ENCODE peak calls at places on chromosomes 2 and 18, in eight cellular contexts. H, V, N, Q, R, G, T and S are unnamed samples.

GRCh38 chr2:100893753-100894530 is 74.0 kb downstream of the NPAS2 start:
- DNase-seq in H (no peak), V (no peak), N (no peak), Q (no peak), R (no peak), G (peak), T (no peak), S (peak)

GRCh38 chr2:101545940-101546339 is 71.0 kb upstream of the RFX8 start:
- DNase-seq in H (no peak), V (no peak), N (no peak), Q (no peak), R (no peak), G (no peak), T (no peak), S (no peak)

GRCh38 chr2:9380702-9381628 is 42.4 kb downstream of the ITGB1BP1 start:
- DNase-seq in H (peak), V (no peak), N (no peak), Q (peak), R (peak), G (peak), T (no peak), S (peak)

GRCh38 chr2:126700073-126700581 is 44.2 kb downstream of the GYPC start:
- DNase-seq in H (no peak), V (no peak), N (no peak), Q (no peak), R (peak), G (peak), T (no peak), S (no peak)

GRCh38 chr2:10753876-10754275 is 32.4 kb downstream of the ATP6V1C2 start:
- DNase-seq in H (no peak), V (no peak), N (peak), Q (no peak), R (no peak), G (no peak), T (no peak), S (no peak)

GRCh38 chr2:186099772-186100171 is 361.2 kb downstream of the FSIP2 start:
- DNase-seq in H (no peak), V (no peak), N (no peak), Q (no peak), R (no peak), G (no peak), T (no peak), S (no peak)

GRCh38 chr2:26394694-26395093 is 7.0 kb upstream of the DRC1 start:
- DNase-seq in H (no peak), V (no peak), N (no peak), Q (no peak), R (peak), G (no peak), T (no peak), S (no peak)

GRCh38 chr18:10519999-10520935 is 5.6 kb upstream of the NAPG start:
- DNase-seq in H (peak), V (peak), N (no peak), Q (peak), R (peak), G (peak), T (peak), S (peak)

GRCh38 chr2:37829616-37830385 is 95.3 kb upstream of the RMDN2 start:
- DNase-seq in H (peak), V (no peak), N (no peak), Q (no peak), R (no peak), G (no peak), T (no peak), S (no peak)

GRCh38 chr2:96136123-96136720 is 2.1 kb downstream of the ASTL start:
- DNase-seq in H (no peak), V (no peak), N (no peak), Q (no peak), R (no peak), G (no peak), T (no peak), S (no peak)

GRCh38 chr18:8601277-8602032 is 7.8 kb upstream of the RAB12 start:
- DNase-seq in H (no peak), V (no peak), N (no peak), Q (no peak), R (no peak), G (no peak), T (no peak), S (no peak)

GRCh38 chr18:6624271-6624670 is 105.2 kb upstream of the ARHGAP28 start:
- DNase-seq in H (no peak), V (no peak), N (no peak), Q (no peak), R (peak), G (peak), T (no peak), S (no peak)

GRCh38 chr18:46793565-46793964 is 36.7 kb upstream of the ST8SIA5 start:
- DNase-seq in H (peak), V (no peak), N (no peak), Q (no peak), R (no peak), G (no peak), T (no peak), S (no peak)

GRCh38 chr2:23662941-23663729 is 263.8 kb downstream of the ATAD2B start:
- DNase-seq in H (no peak), V (no peak), N (no peak), Q (no peak), R (no peak), G (no peak), T (peak), S (peak)
- H3K4me3 ChIP-seq in H (no peak), V (no peak), N (peak), Q (no peak), R (no peak), G (peak), T (no peak), S (no peak)

GRCh38 chr2:231395188-231396057 is at the start of gene B3GNT7:
- DNase-seq in H (no peak), V (no peak), N (no peak), Q (peak), R (no peak), G (no peak), T (no peak), S (peak)
- H3K4me3 ChIP-seq in H (no peak), V (no peak), N (peak), Q (peak), R (peak), G (no peak), T (no peak), S (peak)

GRCh38 chr2:99860720-99861375 is 281.5 kb downstream of the AFF3 start:
- DNase-seq in H (no peak), V (no peak), N (no peak), Q (no peak), R (peak), G (no peak), T (no peak), S (no peak)
- H3K4me3 ChIP-seq in H (no peak), V (no peak), N (no peak), Q (no peak), R (no peak), G (no peak), T (no peak), S (no peak)

GRCh38 chr2:230578106-230578505 is 134.5 kb upstream of the CAB39 start:
- DNase-seq in H (no peak), V (no peak), N (no peak), Q (no peak), R (no peak), G (no peak), T (no peak), S (no peak)
- H3K4me3 ChIP-seq in H (no peak), V (no peak), N (no peak), Q (no peak), R (no peak), G (no peak), T (no peak), S (no peak)

GRCh38 chr2:156455366-156455975 is 19.3 kb downstream of the GPD2 start:
- DNase-seq in H (no peak), V (no peak), N (no peak), Q (no peak), R (peak), G (no peak), T (no peak), S (no peak)
- H3K4me3 ChIP-seq in H (no peak), V (no peak), N (no peak), Q (no peak), R (no peak), G (no peak), T (no peak), S (no peak)